ENCODE peak calls at places on chromosome 5, in nine cellular contexts. A, H, O, Z, D, U, T, I and J are unnamed samples.
A peak's percentile ranks its signal among the peaks of the same experiment; 100 is the strongest.

GRCh38 chr5:50445281-50445949 is 4.3 kb upstream of the EMB start:
- DNase-seq in A (no peak), H (no peak), O (no peak), Z (no peak), D (no peak), U (no peak), T (peak; percentile 10), I (no peak), J (no peak)

GRCh38 chr5:140073296-140073695 is 30.2 kb upstream of the NRG2 start:
- DNase-seq in A (no peak), H (peak; percentile 27), O (no peak), Z (no peak), D (no peak), U (peak; percentile 32), T (no peak), I (no peak), J (no peak)

GRCh38 chr5:158928405-158928804 is 171.3 kb downstream of the EBF1 start:
- DNase-seq in A (no peak), H (no peak), O (no peak), Z (no peak), D (no peak), U (no peak), T (no peak), I (no peak), J (no peak)

GRCh38 chr5:92391-93220 is 638 bp downstream of the PLEKHG4B start:
- DNase-seq in A (no peak), H (peak; percentile 67), O (no peak), Z (no peak), D (no peak), U (peak; percentile 84), T (no peak), I (peak; percentile 54), J (no peak)

GRCh38 chr5:173290477-173291131 is 37.6 kb downstream of the STC2 start:
- DNase-seq in A (peak; percentile 72), H (no peak), O (no peak), Z (no peak), D (no peak), U (peak; percentile 76), T (no peak), I (no peak), J (no peak)

GRCh38 chr5:158209219-158209908 is 350.4 kb upstream of the CLINT1 start:
- DNase-seq in A (no peak), H (no peak), O (no peak), Z (no peak), D (no peak), U (no peak), T (no peak), I (no peak), J (no peak)

GRCh38 chr5:72955143-72955767 is 586 bp upstream of the FCHO2 start:
- DNase-seq in A (peak; percentile 91), H (peak; percentile 78), O (no peak), Z (no peak), D (peak; percentile 81), U (no peak), T (peak; percentile 78), I (no peak), J (no peak)

GRCh38 chr5:40653221-40654022 is 26.3 kb upstream of the PTGER4 start:
- DNase-seq in A (no peak), H (no peak), O (no peak), Z (no peak), D (no peak), U (no peak), T (no peak), I (no peak), J (no peak)

GRCh38 chr5:90020575-90021535 is 388.7 kb downstream of the CETN3 start:
- DNase-seq in A (no peak), H (no peak), O (no peak), Z (peak; percentile 51), D (no peak), U (no peak), T (no peak), I (no peak), J (no peak)

GRCh38 chr5:7664208-7664607 is 186.7 kb downstream of the CFAP90 start:
- DNase-seq in A (no peak), H (no peak), O (no peak), Z (no peak), D (no peak), U (no peak), T (no peak), I (no peak), J (no peak)

GRCh38 chr5:54455413-54456157 is at the start of gene HSPB3:
- DNase-seq in A (peak; percentile 74), H (no peak), O (no peak), Z (no peak), D (no peak), U (no peak), T (peak; percentile 22), I (no peak), J (no peak)

GRCh38 chr5:157865844-157866243 is 6.9 kb upstream of the CLINT1 start:
- DNase-seq in A (no peak), H (no peak), O (no peak), Z (no peak), D (no peak), U (no peak), T (no peak), I (no peak), J (no peak)

GRCh38 chr5:142925795-142926194 is 155.6 kb downstream of the ARHGAP26 start:
- DNase-seq in A (no peak), H (no peak), O (no peak), Z (no peak), D (no peak), U (no peak), T (no peak), I (no peak), J (peak; percentile 47)

GRCh38 chr5:139390639-139391569 is 1.2 kb upstream of the MZB1 start:
- DNase-seq in A (no peak), H (no peak), O (no peak), Z (no peak), D (no peak), U (no peak), T (no peak), I (peak; percentile 73), J (no peak)

GRCh38 chr5:11733840-11734192 is 170.4 kb downstream of the CTNND2 start:
- DNase-seq in A (no peak), H (no peak), O (no peak), Z (no peak), D (no peak), U (no peak), T (no peak), I (no peak), J (no peak)

DNA sequence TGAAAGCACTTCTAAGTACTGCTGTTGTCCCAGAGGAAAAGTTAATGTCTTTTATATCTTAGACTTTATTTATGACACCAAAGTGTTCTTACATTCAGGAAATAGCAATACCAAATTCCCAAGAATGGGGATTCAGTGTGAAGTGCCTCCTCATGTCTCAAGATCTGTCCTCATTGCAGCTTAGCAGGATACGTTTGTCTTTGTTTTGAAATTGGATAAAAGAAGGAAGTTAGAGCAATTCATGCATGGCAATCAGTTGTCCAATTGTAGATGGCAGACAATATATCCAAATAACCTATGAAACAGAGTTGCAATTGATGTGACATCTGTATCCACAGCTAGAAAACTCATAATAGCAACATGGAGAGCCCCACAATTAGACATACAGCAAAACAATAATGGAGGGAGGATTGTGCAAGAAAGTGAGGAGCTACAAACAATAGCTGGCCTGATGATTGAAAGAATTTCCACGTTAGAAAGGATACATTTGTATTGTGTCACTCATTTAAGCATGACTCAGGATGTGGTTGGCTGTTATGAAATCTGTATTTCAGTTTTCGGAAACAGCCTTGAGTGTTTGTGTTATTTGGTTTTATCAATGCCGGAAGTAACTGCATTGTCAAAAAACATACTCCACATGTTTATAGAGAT is 132.0 kb downstream of the FAM174A start:
- DNase-seq in A (no peak), H (no peak), O (no peak), Z (no peak), D (no peak), U (no peak), T (no peak), I (no peak), J (no peak)
- H3K4me3 ChIP-seq in A (no peak overlapping the region), H (no peak overlapping the region), O (no peak overlapping the region), Z (no peak overlapping the region), D (no peak overlapping the region), U (no peak overlapping the region), T (no peak overlapping the region), I (no peak overlapping the region), J (no peak overlapping the region)

GRCh38 chr5:179345179-179345428 is 157 bp downstream of the ADAMTS2 start:
- DNase-seq in A (no peak), H (no peak), O (no peak), Z (no peak), D (no peak), U (no peak), T (no peak), I (no peak), J (no peak)

GRCh38 chr5:179343021-179343781 is 2.1 kb downstream of the ADAMTS2 start:
- DNase-seq in A (no peak), H (peak; percentile 47), O (no peak), Z (no peak), D (no peak), U (no peak), T (no peak), I (no peak), J (no peak)

GRCh38 chr5:179344301-179345178 is 721 bp downstream of the ADAMTS2 start:
- DNase-seq in A (no peak), H (peak; percentile 39), O (no peak), Z (no peak), D (no peak), U (peak; percentile 76), T (no peak), I (no peak), J (no peak)

GRCh38 chr5:179342577-179342976 is 2.7 kb downstream of the ADAMTS2 start:
- DNase-seq in A (no peak), H (peak; percentile 58), O (no peak), Z (no peak), D (no peak), U (peak; percentile 78), T (no peak), I (no peak), J (no peak)

GRCh38 chr5:179343902-179344300 is 1.4 kb downstream of the ADAMTS2 start:
- DNase-seq in A (no peak), H (peak; percentile 90), O (no peak), Z (no peak), D (no peak), U (peak; percentile 85), T (peak; percentile 21), I (no peak), J (no peak)
- H3K27me3 ChIP-seq in A (no peaks in the 10 kb centered on the region), H (peaks cover 53% of the 10 kb centered on the region), O (peaks cover 41% of the 10 kb centered on the region), Z (no peaks in the 10 kb centered on the region), D (peaks cover 34% of the 10 kb centered on the region), U (no peaks in the 10 kb centered on the region), T (peaks cover 50% of the 10 kb centered on the region), I (peaks cover 54% of the 10 kb centered on the region), J (peaks cover 10% of the 10 kb centered on the region)

GRCh38 chr5:176364765-176365662 is at the start of gene ARL10:
- DNase-seq in A (no peak), H (peak; percentile 65), O (no peak), Z (no peak), D (no peak), U (peak; percentile 91), T (peak; percentile 41), I (no peak), J (no peak)
- TF ChIP-seq POLR2AphosphoS5 in A (peak; percentile 59), H (no peak), O (no peak), Z (no peak), D (no peak), U (no peak), T (no peak), I (no peak), J (no peak)

DNA sequence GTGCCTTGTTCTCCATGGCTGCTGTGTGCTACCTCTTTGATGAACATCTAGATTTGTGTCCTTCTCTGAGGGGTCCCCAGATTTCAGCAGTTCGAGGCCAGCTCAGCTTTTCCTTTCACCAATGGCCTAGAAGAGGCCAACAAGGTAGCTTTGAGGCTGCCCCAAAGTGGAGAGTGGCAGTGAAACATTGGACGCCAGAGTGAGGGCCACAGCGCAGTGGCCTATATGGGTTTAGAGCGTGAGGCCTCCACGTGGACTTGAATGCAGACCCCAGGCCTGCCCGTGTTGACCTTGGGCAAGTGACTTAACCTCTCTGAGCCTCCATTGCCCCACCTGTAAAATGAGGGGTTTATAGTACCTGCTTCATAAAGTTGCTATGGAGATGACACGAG is 11.8 kb downstream of the MYOZ3 start:
- DNase-seq in A (no peak), H (no peak), O (no peak), Z (no peak), D (no peak), U (no peak), T (no peak), I (no peak), J (no peak)
- H3K4me3 ChIP-seq in A (peak overlapping the region; percentile 56), H (peak overlapping the region; percentile 77), O (no peak overlapping the region), Z (no peak overlapping the region), D (peak overlapping the region; percentile 58), U (no peak overlapping the region), T (no peak overlapping the region), I (peak overlapping the region; percentile 53), J (peak overlapping the region; percentile 39)